ENCODE peak calls at places on chromosome 17, in six cellular contexts. T is left ventricle myocardium inferior; K is breast epithelium; Z is CD4-positive, CD25-positive, alpha-beta regulatory T cell; L is prostate gland; D is stomach. U is an unnamed sample.

GRCh38 chr17:67944035-67944434 is 52.2 kb downstream of the C17orf58 start:
- DNase-seq in T (no peak), K (no peak), Z (no peak), L (no peak), D (no peak), U (no peak)

GRCh38 chr17:67636841-67637240 is 80.9 kb upstream of the NOL11 start:
- DNase-seq in T (no peak), K (no peak), Z (no peak), L (no peak), D (no peak), U (no peak)

GRCh38 chr17:30831257-30831656 is 509 bp upstream of the ATAD5 start:
- DNase-seq in T (no peak), K (no peak), Z (no peak), L (no peak), D (no peak), U (no peak)

GRCh38 chr17:2123467-2124251 is 68.8 kb downstream of the HIC1 start:
- DNase-seq in T (no peak), K (no peak), Z (no peak), L (no peak), D (no peak), U (no peak)

GRCh38 chr17:14333506-14333905 is 32.6 kb downstream of the HS3ST3B1 start:
- DNase-seq in T (no peak), K (no peak), Z (no peak), L (no peak), D (no peak), U (no peak)

GRCh38 chr17:29524692-29525091 is 42.1 kb downstream of the ABHD15 start:
- DNase-seq in T (no peak), K (no peak), Z (no peak), L (no peak), D (no peak), U (no peak)

GRCh38 chr17:41919165-41919817 is 540 bp upstream of the ACLY start:
- DNase-seq in T (no peak), K (peak; percentile 59), Z (no peak), L (peak; percentile 57), D (no peak), U (no peak)

GRCh38 chr17:46876926-46877325 is 25.5 kb downstream of the WNT9B start:
- DNase-seq in T (no peak), K (no peak), Z (no peak), L (no peak), D (no peak), U (no peak)

GRCh38 chr17:45087496-45087975 is 26.4 kb downstream of the NMT1 start:
- DNase-seq in T (no peak), K (no peak), Z (no peak), L (peak; percentile 43), D (no peak), U (no peak)

GRCh38 chr17:81517339-81518112 is 4.9 kb upstream of the ACTG1 start:
- DNase-seq in T (no peak), K (no peak), Z (no peak), L (no peak), D (no peak), U (no peak)
- H3K27ac ChIP-seq in T (peak overlapping the region; percentile 99), K (peak overlapping the region; percentile 99), Z (no peak overlapping the region), L (peak overlapping the region; percentile 100), D (no peak overlapping the region), U (no peak overlapping the region)

DNA sequence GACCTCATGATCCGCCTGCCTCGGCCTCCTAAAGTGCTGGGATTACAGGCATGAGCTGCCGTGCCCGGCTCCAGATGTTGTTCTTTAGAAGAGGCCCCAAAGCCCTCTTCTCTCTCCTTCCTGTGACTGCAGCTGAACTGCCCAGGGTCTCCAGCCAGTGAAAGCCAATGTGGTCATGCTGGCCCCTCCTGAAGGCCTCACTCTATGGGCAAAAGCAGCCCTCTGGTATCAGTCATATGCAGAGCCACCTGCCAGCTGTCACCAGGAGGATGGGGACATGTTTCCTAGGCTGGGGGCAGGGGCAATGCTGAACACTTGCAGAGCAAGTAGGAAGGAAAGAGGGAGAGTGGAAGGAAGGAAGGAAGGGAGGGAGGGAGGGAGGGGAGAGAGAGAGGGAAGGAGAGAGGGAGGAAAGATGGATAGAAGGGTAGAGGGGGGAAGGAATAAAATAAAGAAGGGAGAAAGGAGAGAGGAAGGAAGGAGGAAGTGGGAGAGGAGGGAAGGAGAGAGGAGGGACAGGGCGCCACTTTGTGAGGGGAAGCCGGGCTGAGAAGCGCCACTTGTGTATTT is 36.0 kb downstream of the SOCS3 start:
- DNase-seq in T (no peak), K (no peak), Z (no peak), L (no peak), D (no peak), U (no peak)
- H3K4me3 ChIP-seq in T (peak overlapping the region; percentile 32), K (no peak overlapping the region), Z (no peak overlapping the region), L (no peak overlapping the region), D (no peak overlapping the region), U (no peak overlapping the region)

GRCh38 chr17:3658784-3659449 is 9.5 kb downstream of the TAX1BP3 start:
- DNase-seq in T (no peak), K (no peak), Z (no peak), L (no peak), D (no peak), U (no peak)
- H3K27ac ChIP-seq in T (peak overlapping the region; percentile 87), K (peak overlapping the region; percentile 68), Z (no peak overlapping the region), L (peak overlapping the region; percentile 79), D (peak overlapping the region; percentile 63), U (peak overlapping the region; percentile 65)

GRCh38 chr17:38733315-38734234 is 3.4 kb downstream of the CISD3 start:
- DNase-seq in T (no peak), K (no peak), Z (no peak), L (peak; percentile 47), D (no peak), U (no peak)

GRCh38 chr17:38734235-38734633 is 4.1 kb downstream of the CISD3 start:
- DNase-seq in T (no peak), K (no peak), Z (no peak), L (no peak), D (no peak), U (no peak)

GRCh38 chr17:38731526-38732294 is 1.6 kb downstream of the CISD3 start:
- DNase-seq in T (no peak), K (no peak), Z (no peak), L (peak; percentile 51), D (no peak), U (no peak)

GRCh38 chr17:38730526-38731379 is 612 bp downstream of the CISD3 start:
- DNase-seq in T (peak; percentile 84), K (peak; percentile 80), Z (no peak), L (no peak), D (peak; percentile 95), U (peak; percentile 82)

GRCh38 chr17:38732376-38733314 is 2.5 kb downstream of the CISD3 start:
- DNase-seq in T (no peak), K (no peak), Z (no peak), L (peak; percentile 70), D (peak; percentile 73), U (no peak)
- H3K4me3 ChIP-seq in T (no peak overlapping the region), K (no peak overlapping the region), Z (no peak overlapping the region), L (no peak overlapping the region), D (no peak overlapping the region), U (no peak overlapping the region)